ENCODE peak calls at places on chromosomes 3 and 15, in four cellular contexts. One of them, this sample, is unnamed.

GRCh38 chr15:81886586-81886985 is 159.2 kb downstream of the MEX3B start:
- DNase-seq in mesenchymal stem cell: no peak
- DNase-seq in naive B cell: no peak
- DNase-seq in hypothalamus: no peak
- DNase-seq in this sample: no peak

GRCh38 chr3:142489572-142490323 is 41.9 kb upstream of the XRN1 start:
- DNase-seq in mesenchymal stem cell: peak
- DNase-seq in naive B cell: no peak
- DNase-seq in hypothalamus: no peak
- DNase-seq in this sample: no peak

GRCh38 chr3:111976254-111976653 is 2.6 kb upstream of the ABHD10 start:
- DNase-seq in mesenchymal stem cell: no peak
- DNase-seq in naive B cell: no peak
- DNase-seq in hypothalamus: no peak
- DNase-seq in this sample: no peak

GRCh38 chr15:60408438-60409105 is 10.8 kb upstream of the ANXA2 start:
- DNase-seq in mesenchymal stem cell: peak
- DNase-seq in naive B cell: no peak
- DNase-seq in hypothalamus: no peak
- DNase-seq in this sample: no peak

GRCh38 chr3:128218476-128218829 is 65.2 kb downstream of the EEFSEC start:
- DNase-seq in mesenchymal stem cell: no peak
- DNase-seq in naive B cell: no peak
- DNase-seq in hypothalamus: no peak
- DNase-seq in this sample: no peak

GRCh38 chr3:51830345-51830744 is 31.1 kb upstream of the IQCF2 start:
- DNase-seq in mesenchymal stem cell: no peak
- DNase-seq in naive B cell: no peak
- DNase-seq in hypothalamus: no peak
- DNase-seq in this sample: no peak

GRCh38 chr3:23213813-23214212 is 10.7 kb downstream of the UBE2E2 start:
- DNase-seq in mesenchymal stem cell: no peak
- DNase-seq in naive B cell: no peak
- DNase-seq in hypothalamus: no peak
- DNase-seq in this sample: no peak

GRCh38 chr15:61750271-61751084 is 309.8 kb downstream of the VPS13C start:
- DNase-seq in mesenchymal stem cell: no peak
- DNase-seq in naive B cell: no peak
- DNase-seq in hypothalamus: peak
- DNase-seq in this sample: no peak

GRCh38 chr15:92605225-92605944 is 50.2 kb downstream of the FAM174B start:
- DNase-seq in mesenchymal stem cell: no peak
- DNase-seq in naive B cell: no peak
- DNase-seq in hypothalamus: no peak
- DNase-seq in this sample: no peak

GRCh38 chr3:14791343-14791945 is 27.3 kb upstream of the FGD5 start:
- DNase-seq in mesenchymal stem cell: peak
- DNase-seq in naive B cell: no peak
- DNase-seq in hypothalamus: no peak
- DNase-seq in this sample: no peak

GRCh38 chr3:196947136-196947859 is 5.0 kb upstream of the NCBP2 start:
- DNase-seq in mesenchymal stem cell: no peak
- DNase-seq in naive B cell: no peak
- DNase-seq in hypothalamus: no peak
- DNase-seq in this sample: no peak

GRCh38 chr15:60005352-60006202 is 1.5 kb downstream of the FOXB1 start:
- DNase-seq in mesenchymal stem cell: no peak
- DNase-seq in naive B cell: no peak
- DNase-seq in hypothalamus: no peak
- DNase-seq in this sample: no peak

GRCh38 chr3:126051741-126052140 is 32.2 kb downstream of the SLC41A3 start:
- DNase-seq in mesenchymal stem cell: no peak
- DNase-seq in naive B cell: no peak
- DNase-seq in hypothalamus: no peak
- DNase-seq in this sample: no peak

GRCh38 chr3:130825762-130826297 is 68.1 kb upstream of the ATP2C1 start:
- DNase-seq in mesenchymal stem cell: no peak
- DNase-seq in naive B cell: no peak
- DNase-seq in hypothalamus: no peak
- DNase-seq in this sample: no peak

GRCh38 chr15:69074011-69074842 is 59.7 kb downstream of the NOX5 start:
- DNase-seq in mesenchymal stem cell: peak
- DNase-seq in naive B cell: no peak
- DNase-seq in hypothalamus: no peak
- DNase-seq in this sample: no peak

GRCh38 chr3:49531218-49531617 is 23.1 kb upstream of the BSN start:
- DNase-seq in mesenchymal stem cell: no peak
- DNase-seq in naive B cell: no peak
- DNase-seq in hypothalamus: no peak
- DNase-seq in this sample: no peak

GRCh38 chr3:45123030-45123429 is 23.1 kb downstream of the CDCP1 start:
- DNase-seq in mesenchymal stem cell: peak
- DNase-seq in naive B cell: no peak
- DNase-seq in hypothalamus: no peak
- DNase-seq in this sample: peak

GRCh38 chr3:124837730-124838186 is 49.4 kb downstream of the ITGB5 start:
- DNase-seq in mesenchymal stem cell: peak
- DNase-seq in naive B cell: no peak
- DNase-seq in hypothalamus: no peak
- DNase-seq in this sample: no peak

GRCh38 chr15:69751575-69751974 is 299.0 kb downstream of the RPLP1 start:
- DNase-seq in mesenchymal stem cell: peak
- DNase-seq in naive B cell: no peak
- DNase-seq in hypothalamus: no peak
- DNase-seq in this sample: peak

GRCh38 chr3:9883676-9884554 is 3.9 kb upstream of the CIDEC start:
- DNase-seq in mesenchymal stem cell: peak
- DNase-seq in naive B cell: no peak
- DNase-seq in hypothalamus: no peak
- DNase-seq in this sample: no peak

GRCh38 chr3:192901435-192901834 is 16.2 kb downstream of the MB21D2 start:
- DNase-seq in mesenchymal stem cell: peak
- DNase-seq in naive B cell: no peak
- DNase-seq in hypothalamus: no peak
- DNase-seq in this sample: no peak

GRCh38 chr15:44598892-44599291 is 61.9 kb downstream of the EIF3J start:
- DNase-seq in mesenchymal stem cell: peak
- DNase-seq in naive B cell: no peak
- DNase-seq in hypothalamus: no peak
- DNase-seq in this sample: no peak